ENCODE peak calls at places on chromosomes 5 and 9, in four cellular contexts. One of them, this sample, is unnamed.

GRCh38 chr9:133168432-133168831 is 4.7 kb upstream of the GBGT1 start:
- DNase-seq in AG08396: no peak
- DNase-seq in GM13976: peak; percentile 45
- DNase-seq in naive thymus-derived CD8-positive, alpha-beta T cell: no peak
- DNase-seq in this sample: no peak

GRCh38 chr5:82388186-82388585 is 110.0 kb upstream of the RPS23 start:
- DNase-seq in AG08396: peak; percentile 20
- DNase-seq in GM13976: no peak
- DNase-seq in naive thymus-derived CD8-positive, alpha-beta T cell: no peak
- DNase-seq in this sample: no peak

GRCh38 chr5:170481839-170482238 is 22.0 kb upstream of the KCNIP1 start:
- DNase-seq in GM13976: no peak
- DNase-seq in AG08396: no peak
- DNase-seq in naive thymus-derived CD8-positive, alpha-beta T cell: no peak
- DNase-seq in this sample: no peak

GRCh38 chr9:68919666-68920065 is 94.2 kb downstream of the PRKACG start:
- DNase-seq in naive thymus-derived CD8-positive, alpha-beta T cell: no peak
- DNase-seq in GM13976: peak; percentile 29
- DNase-seq in AG08396: no peak
- DNase-seq in this sample: no peak

GRCh38 chr9:130128251-130128650 is 44.0 kb upstream of the NCS1 start:
- DNase-seq in naive thymus-derived CD8-positive, alpha-beta T cell: peak; percentile 88
- DNase-seq in GM13976: no peak
- DNase-seq in AG08396: no peak
- DNase-seq in this sample: no peak

GRCh38 chr5:162282191-162282590 is 214.6 kb downstream of the GABRG2 start:
- DNase-seq in AG08396: no peak
- DNase-seq in naive thymus-derived CD8-positive, alpha-beta T cell: no peak
- DNase-seq in GM13976: no peak
- DNase-seq in this sample: no peak

GRCh38 chr9:69412741-69413150 is 87.7 kb downstream of the ENTREP1 start:
- DNase-seq in GM13976: peak; percentile 47
- DNase-seq in AG08396: peak; percentile 89
- DNase-seq in naive thymus-derived CD8-positive, alpha-beta T cell: no peak
- DNase-seq in this sample: peak; percentile 55

GRCh38 chr5:72427488-72428437 is 79.4 kb downstream of the ZNF366 start:
- DNase-seq in AG08396: peak; percentile 57
- DNase-seq in naive thymus-derived CD8-positive, alpha-beta T cell: no peak
- DNase-seq in GM13976: no peak
- DNase-seq in this sample: no peak

GRCh38 chr9:128139621-128140020 is 9.6 kb upstream of the LCN2 start:
- DNase-seq in naive thymus-derived CD8-positive, alpha-beta T cell: peak; percentile 38
- DNase-seq in GM13976: no peak
- DNase-seq in AG08396: no peak
- DNase-seq in this sample: no peak

GRCh38 chr5:123916331-123917121 is 404.5 kb downstream of the CSNK1G3 start:
- DNase-seq in naive thymus-derived CD8-positive, alpha-beta T cell: no peak
- DNase-seq in AG08396: peak; percentile 12
- DNase-seq in GM13976: no peak
- DNase-seq in this sample: peak; percentile 6

This sample was measured in COLO829.